ENCODE peak calls at places on chromosomes 1 and 21, in ten cellular contexts. T is head of caudate nucleus; W is stimulated activated CD4-positive, alpha-beta T cell treated with anti-CD3 and anti-CD28 coated beads, Interleukin-12 subunit alpha, Interleukin-12 subunit beta, amount 100 ng/mL, for 4 hours; H is glomerular endothelial cell; N is SJSA1; R is pons; M is HepG2; U is G401; Z is activated B cell treated with CpG ODN at 0.5 μM for 24 hours; P is colonic mucosa. S is an unnamed sample.

GRCh38 chr1:50308883-50309282 is 114.4 kb downstream of the DMRTA2 start:
- DNase-seq in Z (no peak), P (peak), R (no peak), H (no peak), N (no peak), M (peak), W (peak), U (no peak), T (peak), S (peak)

GRCh38 chr1:46152021-46152420 is 19.6 kb upstream of the PIK3R3 start:
- DNase-seq in T (no peak), U (no peak), Z (no peak), N (no peak), P (no peak), M (no peak), W (no peak), H (no peak), R (no peak), S (no peak)

GRCh38 chr1:168488153-168488552 is 55.6 kb downstream of the XCL2 start:
- DNase-seq in U (peak), M (no peak), W (no peak), Z (no peak), P (no peak), H (no peak), T (no peak), N (no peak), R (peak), S (no peak)

GRCh38 chr1:33045246-33045645 is 8.6 kb upstream of the AK2 start:
- DNase-seq in T (no peak), M (peak), U (no peak), H (no peak), Z (no peak), N (no peak), W (no peak), R (no peak), P (peak), S (peak)

GRCh38 chr1:167739752-167740151 is 18.0 kb downstream of the MPZL1 start:
- DNase-seq in H (no peak), U (no peak), R (no peak), P (peak), N (no peak), W (no peak), M (peak), Z (no peak), T (no peak), S (no peak)

GRCh38 chr1:155646307-155646706 is 36.3 kb downstream of the MSTO1 start:
- DNase-seq in N (no peak), Z (no peak), H (no peak), U (no peak), W (no peak), T (no peak), R (no peak), P (no peak), M (no peak), S (no peak)

GRCh38 chr1:48939828-48940227 is 163.1 kb upstream of the BEND5 start:
- DNase-seq in R (no peak), N (no peak), U (no peak), Z (no peak), P (no peak), W (no peak), H (no peak), T (no peak), M (no peak), S (no peak)

GRCh38 chr1:247914941-247915662 is 5.0 kb upstream of the OR2T8 start:
- DNase-seq in H (no peak), Z (no peak), M (no peak), U (no peak), W (no peak), N (no peak), T (no peak), P (no peak), R (no peak), S (no peak)

GRCh38 chr1:151056574-151056973 is 2.8 kb downstream of the CDC42SE1 start:
- DNase-seq in P (peak), T (no peak), U (no peak), H (no peak), W (no peak), R (no peak), Z (no peak), M (no peak), N (no peak), S (no peak)

GRCh38 chr1:7369866-7370265 is 401.2 kb upstream of the VAMP3 start:
- DNase-seq in Z (no peak), U (no peak), P (no peak), M (no peak), H (no peak), N (no peak), R (no peak), W (no peak), T (no peak), S (no peak)

GRCh38 chr1:244952940-244953339 is 88.6 kb upstream of the HNRNPU start:
- DNase-seq in T (no peak), P (peak), U (no peak), W (no peak), M (no peak), N (no peak), H (no peak), Z (no peak), R (no peak), S (no peak)

GRCh38 chr1:234143681-234144080 is 229.6 kb upstream of the COA6 start:
- DNase-seq in M (no peak), P (no peak), T (no peak), R (no peak), N (no peak), H (no peak), Z (no peak), U (no peak), W (no peak), S (no peak)

GRCh38 chr1:200274121-200274520 is 135.7 kb downstream of the ZNF281 start:
- DNase-seq in N (no peak), T (no peak), H (no peak), R (no peak), P (no peak), U (no peak), Z (no peak), W (no peak), M (no peak), S (no peak)

GRCh38 chr1:84265867-84266266 is 35.6 kb upstream of the SAMD13 start:
- DNase-seq in U (no peak), M (no peak), T (no peak), N (no peak), R (no peak), P (no peak), H (no peak), Z (no peak), W (no peak), S (no peak)

GRCh38 chr1:194194724-194195123 is 1008.3 kb upstream of the B3GALT2 start:
- DNase-seq in N (no peak), R (no peak), T (no peak), W (no peak), H (no peak), Z (no peak), M (no peak), U (no peak), P (no peak), S (no peak)

GRCh38 chr1:39047374-39048229 is 21.5 kb downstream of the NDUFS5 start:
- DNase-seq in R (no peak), H (peak), P (no peak), N (peak), Z (no peak), W (no peak), M (peak), U (no peak), T (peak), S (no peak)

GRCh38 chr21:46052703-46053651 is 44.9 kb upstream of the COL6A2 start:
- DNase-seq in R (no peak), M (no peak), T (no peak), Z (no peak), P (no peak), N (peak), H (no peak), U (no peak), W (peak), S (no peak)

GRCh38 chr21:46081862-46082637 is 15.9 kb upstream of the COL6A2 start:
- DNase-seq in W (no peak), T (no peak), H (no peak), U (no peak), R (no peak), N (no peak), M (no peak), P (no peak), Z (no peak), S (no peak)

GRCh38 chr1:5941671-5942070 is 50.6 kb downstream of the NPHP4 start:
- DNase-seq in Z (no peak), U (no peak), N (no peak), M (no peak), T (no peak), R (no peak), P (no peak), W (no peak), H (no peak), S (no peak)

GRCh38 chr1:91697322-91698260 is 188.4 kb downstream of the TGFBR3 start:
- DNase-seq in P (no peak), T (no peak), W (peak), R (no peak), U (no peak), Z (no peak), M (no peak), H (no peak), N (no peak), S (no peak)

GRCh38 chr1:12370241-12370980 is 140.6 kb downstream of the VPS13D start:
- DNase-seq in H (no peak), P (no peak), T (no peak), R (no peak), W (no peak), Z (no peak), U (no peak), M (no peak), N (no peak), S (no peak)

GRCh38 chr1:1979482-1980165 is 24.0 kb downstream of the CFAP74 start:
- DNase-seq in H (no peak), R (no peak), M (no peak), W (no peak), Z (no peak), T (no peak), N (no peak), U (no peak), P (no peak), S (no peak)